ENCODE peak calls at places on chromosomes 12 and 14, in nine cellular contexts. L is H9; Z is anterior cingulate cortex; F is NCI-H774; I is COR-L47; E is GM23248; M is activated T-helper 2 cell treated with anti-CD3 and anti-CD28 coated beads, Interferon-gamma antibody, Interleukin-2, Interleukin-4, amounts not matched to agents 10 μg/mL and 5 μg/mL and 100 μg/mL, durations not matched to agents 14 hours and 24 hours and 36 hours; Y is Panc1; A is stimulated activated CD4-positive, alpha-beta T cell treated with anti-CD3 and anti-CD28 coated beads, TNF-alpha, amount 100 ng/mL, for 4 hours. V is an unnamed sample.

GRCh38 chr12:82686223-82687019 is at the start of gene TMTC2:
- DNase-seq in L (peak; percentile 94), Z (peak; percentile 77), F (peak; percentile 92), I (peak; percentile 89), E (peak; percentile 96), M (peak; percentile 89), Y (peak; percentile 39), A (peak; percentile 91), V (peak; percentile 84)

GRCh38 chr12:10184261-10184843 is 5.5 kb downstream of the TMEM52B start:
- DNase-seq in L (no peak), Z (no peak), F (no peak), I (no peak), E (peak; percentile 77), M (no peak), Y (no peak), A (no peak), V (no peak)

GRCh38 chr12:93025145-93026103 is 96.3 kb upstream of the EEA1 start:
- DNase-seq in L (no peak), Z (no peak), F (peak; percentile 26), I (no peak), E (peak; percentile 73), M (no peak), Y (peak; percentile 22), A (no peak), V (peak; percentile 22)

GRCh38 chr14:75183225-75183624 is 6.8 kb upstream of the TMED10 start:
- DNase-seq in L (no peak), Z (no peak), F (no peak), I (no peak), E (no peak), M (no peak), Y (no peak), A (no peak), V (no peak)

GRCh38 chr12:106364261-106364660 is 6.7 kb downstream of the POLR3B start:
- DNase-seq in L (no peak), Z (no peak), F (no peak), I (no peak), E (no peak), M (no peak), Y (no peak), A (no peak), V (no peak)

GRCh38 chr12:4143909-4144308 is 129.7 kb upstream of the CCND2 start:
- DNase-seq in L (no peak), Z (no peak), F (no peak), I (no peak), E (no peak), M (no peak), Y (no peak), A (no peak), V (no peak)

GRCh38 chr14:104776481-104776880 is 19.1 kb downstream of the AKT1 start:
- DNase-seq in L (no peak), Z (no peak), F (no peak), I (no peak), E (no peak), M (no peak), Y (no peak), A (no peak), V (no peak)

GRCh38 chr12:109525279-109525585 is 47.8 kb downstream of the UBE3B start:
- DNase-seq in L (no peak), Z (no peak), F (no peak), I (no peak), E (no peak), M (no peak), Y (no peak), A (no peak), V (no peak)

GRCh38 chr12:53466640-53467039 is 14.7 kb downstream of the PCBP2 start:
- DNase-seq in L (no peak), Z (no peak), F (no peak), I (no peak), E (no peak), M (no peak), Y (no peak), A (no peak), V (no peak)

GRCh38 chr12:107450541-107450940 is 235.1 kb upstream of the PWP1 start:
- DNase-seq in L (no peak), Z (no peak), F (no peak), I (no peak), E (no peak), M (no peak), Y (no peak), A (no peak), V (no peak)

GRCh38 chr12:59632408-59632807 is 36.6 kb downstream of the SLC16A7 start:
- DNase-seq in L (no peak), Z (no peak), F (no peak), I (no peak), E (no peak), M (no peak), Y (no peak), A (no peak), V (no peak)

GRCh38 chr14:29236848-29237247 is 470.3 kb downstream of the FOXG1 start:
- DNase-seq in L (no peak), Z (no peak), F (no peak), I (no peak), E (peak; percentile 92), M (no peak), Y (no peak), A (no peak), V (no peak)

GRCh38 chr14:35991356-35991755 is 165.2 kb downstream of the BRMS1L start:
- DNase-seq in L (no peak), Z (no peak), F (no peak), I (peak; percentile 20), E (no peak), M (no peak), Y (no peak), A (no peak), V (no peak)

GRCh38 chr12:127773520-127773919 is 493.4 kb upstream of the TMEM132C start:
- DNase-seq in L (peak; percentile 74), Z (no peak), F (peak; percentile 53), I (no peak), E (no peak), M (no peak), Y (no peak), A (no peak), V (no peak)

GRCh38 chr14:54489318-54489683 is 521 bp upstream of the GMFB start:
- DNase-seq in L (no peak), Z (no peak), F (no peak), I (no peak), E (no peak), M (no peak), Y (no peak), A (no peak), V (no peak)

GRCh38 chr14:73752297-73752992 is 38.3 kb upstream of the PNMA1 start:
- DNase-seq in L (peak; percentile 41), Z (no peak), F (no peak), I (no peak), E (peak; percentile 60), M (no peak), Y (no peak), A (no peak), V (no peak)

GRCh38 chr14:93857500-93857899 is 69.2 kb upstream of the PRIMA1 start:
- DNase-seq in L (peak; percentile 63), Z (no peak), F (no peak), I (peak; percentile 25), E (no peak), M (no peak), Y (no peak), A (no peak), V (no peak)

GRCh38 chr14:27318769-27319280 is 721.0 kb upstream of the NOVA1 start:
- DNase-seq in L (no peak), Z (no peak), F (no peak), I (no peak), E (no peak), M (no peak), Y (no peak), A (no peak), V (no peak)

GRCh38 chr12:21528953-21529352 is 2.9 kb downstream of the SPX start:
- DNase-seq in L (no peak), Z (no peak), F (no peak), I (no peak), E (no peak), M (no peak), Y (no peak), A (no peak), V (no peak)

GRCh38 chr14:101128478-101129450 is 225.2 kb upstream of the RTL1 start:
- DNase-seq in L (peak; percentile 25), Z (no peak), F (no peak), I (no peak), E (no peak), M (peak; percentile 4), Y (no peak), A (no peak), V (no peak)

GRCh38 chr14:87522575-87522974 is 470.4 kb downstream of the GALC start:
- DNase-seq in L (peak; percentile 80), Z (no peak), F (peak; percentile 42), I (no peak), E (no peak), M (no peak), Y (no peak), A (no peak), V (no peak)

GRCh38 chr12:59938190-59938962 is 342.5 kb downstream of the SLC16A7 start:
- DNase-seq in L (no peak), Z (no peak), F (no peak), I (no peak), E (no peak), M (no peak), Y (no peak), A (no peak), V (no peak)

GRCh38 chr12:58504539-58504938 is 415.8 kb downstream of the LRIG3 start:
- DNase-seq in L (no peak), Z (no peak), F (peak; percentile 96), I (no peak), E (peak; percentile 66), M (no peak), Y (no peak), A (no peak), V (no peak)

GRCh38 chr14:23043749-23044148 is 1.7 kb downstream of the PSMB11 start:
- DNase-seq in L (no peak), Z (no peak), F (no peak), I (no peak), E (no peak), M (no peak), Y (no peak), A (no peak), V (no peak)

GRCh38 chr12:57576613-57577160 is 14.3 kb upstream of the PIP4K2C start:
- DNase-seq in L (no peak), Z (no peak), F (no peak), I (no peak), E (no peak), M (no peak), Y (no peak), A (no peak), V (no peak)

GRCh38 chr12:59650594-59651229 is 54.9 kb downstream of the SLC16A7 start:
- DNase-seq in L (no peak), Z (no peak), F (no peak), I (peak; percentile 6), E (no peak), M (no peak), Y (no peak), A (no peak), V (no peak)

V was measured in GM18507.